ENCODE peak calls at places on chromosomes 16 and 17, in five cellular contexts. V is GM23338, P is HAP-1, W is PC-3, Z is neuronal stem cell. L is an unnamed sample.
A peak's percentile ranks its signal among the peaks of the same experiment; 100 is the strongest.

GRCh38 chr16:66814734-66815133 is 13.3 kb upstream of the TERB1 start:
- DNase-seq in V (no peak), P (no peak), W (no peak), Z (no peak), L (no peak)

GRCh38 chr17:39123627-39124026 is 27.8 kb downstream of the PLXDC1 start:
- DNase-seq in V (no peak), P (no peak), W (no peak), Z (no peak), L (no peak)

GRCh38 chr17:79465011-79466006 is 145.5 kb downstream of the RBFOX3 start:
- DNase-seq in V (no peak), P (no peak), W (no peak), Z (no peak), L (no peak)

GRCh38 chr17:13865650-13866049 is 203.7 kb upstream of the COX10 start:
- DNase-seq in V (no peak), P (no peak), W (no peak), Z (no peak), L (no peak)

GRCh38 chr17:78572277-78573205 is 4.7 kb downstream of the DNAH17 start:
- DNase-seq in V (peak; percentile 63), P (no peak), W (no peak), Z (peak; percentile 33), L (peak; percentile 91)

GRCh38 chr16:8682551-8683259 is 8.3 kb downstream of the ABAT start:
- DNase-seq in V (no peak), P (no peak), W (no peak), Z (no peak), L (no peak)

GRCh38 chr17:31593806-31594205 is 202.3 kb downstream of the RAB11FIP4 start:
- DNase-seq in V (no peak), P (no peak), W (no peak), Z (no peak), L (no peak)

GRCh38 chr17:49407981-49408501 is 6.6 kb downstream of the PHB1 start:
- DNase-seq in V (peak; percentile 88), P (peak; percentile 54), W (peak; percentile 77), Z (peak; percentile 75), L (peak; percentile 93)

GRCh38 chr17:28492352-28493310 is 13.5 kb upstream of the FOXN1 start:
- DNase-seq in V (no peak), P (no peak), W (no peak), Z (no peak), L (no peak)

GRCh38 chr17:76441681-76442340 is 11.1 kb downstream of the UBE2O start:
- DNase-seq in V (peak; percentile 65), P (no peak), W (no peak), Z (no peak), L (no peak)

GRCh38 chr17:44559288-44560249 is 2.3 kb downstream of the FZD2 start:
- DNase-seq in V (no peak), P (no peak), W (no peak), Z (no peak), L (peak; percentile 57)

GRCh38 chr16:49484454-49484853 is 110.8 kb downstream of the C16orf78 start:
- DNase-seq in V (peak; percentile 87), P (peak; percentile 8), W (no peak), Z (peak; percentile 42), L (peak; percentile 99)

GRCh38 chr16:427295-427694 is 1.8 kb downstream of the RAB11FIP3 start:
- DNase-seq in V (no peak), P (no peak), W (no peak), Z (no peak), L (peak; percentile 34)
- H3K4me3 ChIP-seq in V (peak overlapping the region; percentile 83), P (peak overlapping the region; percentile 54), W (peak overlapping the region; percentile 80), Z (peak overlapping the region; percentile 87), L (peak overlapping the region; percentile 9)

DNA sequence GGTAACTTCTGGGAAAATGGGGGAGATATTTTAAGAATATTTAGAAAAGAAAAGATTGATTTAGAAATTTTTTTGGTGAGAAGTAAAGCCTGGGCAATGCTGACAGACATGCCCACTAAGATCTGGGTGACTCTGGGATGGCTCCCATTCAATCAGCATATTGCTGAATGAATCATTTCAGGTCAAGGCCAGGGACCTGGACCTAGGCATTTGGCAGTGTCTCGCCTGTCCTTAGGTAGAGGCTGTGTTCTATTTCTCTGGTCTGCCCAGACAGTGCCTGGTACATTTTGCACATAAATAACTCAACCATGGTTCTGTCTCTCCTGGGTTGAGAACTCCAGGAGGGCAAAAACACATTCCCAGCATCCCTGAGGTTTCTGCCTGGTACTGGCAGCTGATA is 39.9 kb downstream of the SMPD3 start:
- DNase-seq in V (no peak), P (no peak), W (no peak), Z (no peak), L (no peak)
- H3K36me3 ChIP-seq in V (no peaks in the 10 kb centered on the region), P (no peaks in the 10 kb centered on the region), W (no peaks in the 10 kb centered on the region), Z (no peaks in the 10 kb centered on the region), L (no peaks in the 10 kb centered on the region)

DNA sequence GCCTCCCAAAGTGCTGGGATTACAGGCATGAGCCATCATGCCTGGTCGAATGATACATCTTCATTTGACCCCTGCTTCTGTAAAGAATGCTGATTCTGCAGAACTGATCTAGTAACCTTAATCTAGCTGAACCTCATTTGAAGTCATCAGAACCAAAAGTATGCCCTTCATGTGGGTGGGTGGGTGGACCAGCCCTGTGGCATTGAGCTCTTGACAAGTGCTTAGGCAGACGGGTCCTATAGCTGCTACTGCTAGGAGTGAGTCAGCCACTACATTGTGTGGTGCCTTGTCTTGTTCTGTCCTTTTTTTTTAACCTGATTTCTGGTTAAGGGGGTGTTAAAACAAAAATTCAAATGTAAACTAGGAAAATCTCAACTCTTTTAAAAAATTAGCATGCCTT is 29.6 kb downstream of the SF3B3 start:
- DNase-seq in V (no peak), P (no peak), W (no peak), Z (no peak), L (no peak)
- H3K4me3 ChIP-seq in V (no peak overlapping the region), P (no peak overlapping the region), W (no peak overlapping the region), Z (no peak overlapping the region), L (no peak overlapping the region)

GRCh38 chr16:81583893-81584705 is 139.5 kb downstream of the CMIP start:
- DNase-seq in V (no peak), P (no peak), W (peak; percentile 80), Z (no peak), L (no peak)

GRCh38 chr16:81582655-81583441 is 138.2 kb downstream of the CMIP start:
- DNase-seq in V (no peak), P (no peak), W (no peak), Z (no peak), L (peak; percentile 52)

GRCh38 chr16:81578636-81579413 is 134.2 kb downstream of the CMIP start:
- DNase-seq in V (no peak), P (no peak), W (no peak), Z (no peak), L (no peak)

GRCh38 chr16:81578015-81578554 is 133.5 kb downstream of the CMIP start:
- DNase-seq in V (no peak), P (no peak), W (no peak), Z (no peak), L (no peak)

GRCh38 chr16:81581107-81581506 is 136.5 kb downstream of the CMIP start:
- DNase-seq in V (no peak), P (no peak), W (peak; percentile 96), Z (no peak), L (no peak)
- H3K36me3 ChIP-seq in V (no peaks in the 10 kb centered on the region), P (no peaks in the 10 kb centered on the region), W (peaks cover 16% of the 10 kb centered on the region), Z (no peaks in the 10 kb centered on the region), L (no peaks in the 10 kb centered on the region)

GRCh38 chr17:82902972-82903874 is 63.4 kb upstream of the ZNF750 start:
- DNase-seq in V (no peak), P (no peak), W (no peak), Z (no peak), L (no peak)

GRCh38 chr17:82899941-82900340 is 60.1 kb upstream of the ZNF750 start:
- DNase-seq in V (no peak), P (no peak), W (no peak), Z (no peak), L (no peak)

GRCh38 chr17:82901836-82902235 is 62.0 kb upstream of the ZNF750 start:
- DNase-seq in V (no peak), P (no peak), W (no peak), Z (no peak), L (no peak)

GRCh38 chr17:82900741-82901140 is 60.9 kb upstream of the ZNF750 start:
- DNase-seq in V (no peak), P (no peak), W (no peak), Z (no peak), L (no peak)

DNA sequence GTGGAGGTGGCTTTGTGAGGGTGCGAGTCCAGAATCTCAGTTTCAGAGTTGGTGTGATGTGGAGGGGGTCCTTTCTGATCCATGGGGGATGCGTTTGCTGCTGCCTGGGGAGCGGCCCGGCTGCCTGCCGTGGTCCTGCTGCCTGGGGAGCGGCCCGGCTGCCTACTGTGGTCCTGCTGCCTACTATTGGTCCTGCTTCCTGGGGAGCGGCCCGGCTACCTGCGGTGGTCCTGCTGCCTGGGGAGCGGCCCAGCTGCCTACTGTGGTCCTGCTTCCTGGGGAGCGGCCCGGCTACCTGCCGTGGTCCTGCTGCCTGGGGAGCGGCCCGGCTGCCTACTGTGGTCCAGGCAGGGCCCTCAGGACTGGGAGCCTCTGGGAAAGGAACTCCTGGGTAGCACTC is 61.5 kb upstream of the ZNF750 start:
- DNase-seq in V (no peak), P (no peak), W (no peak), Z (no peak), L (no peak)
- H3K4me3 ChIP-seq in V (no peak overlapping the region), P (no peak overlapping the region), W (no peak overlapping the region), Z (no peak overlapping the region), L (no peak overlapping the region)